ENCODE peak calls at places on chromosome 4, in six cellular contexts. One of them, this sample, is unnamed.

GRCh38 chr4:54169176-54169575 is 59.9 kb upstream of the PDGFRA start:
- DNase-seq in GM12865: no peak
- DNase-seq in endodermal cell: no peak
- DNase-seq in fibroblast of the aortic adventitia: no peak
- DNase-seq in HFF-Myc: no peak
- DNase-seq in left lung: no peak
- DNase-seq in this sample: no peak

GRCh38 chr4:20639346-20639745 is 60.9 kb upstream of the PACRGL start:
- DNase-seq in left lung: no peak
- DNase-seq in endodermal cell: no peak
- DNase-seq in GM12865: no peak
- DNase-seq in fibroblast of the aortic adventitia: no peak
- DNase-seq in HFF-Myc: no peak
- DNase-seq in this sample: no peak

GRCh38 chr4:139331185-139331584 is 28.9 kb upstream of the NDUFC1 start:
- DNase-seq in GM12865: no peak
- DNase-seq in endodermal cell: no peak
- DNase-seq in HFF-Myc: no peak
- DNase-seq in left lung: no peak
- DNase-seq in fibroblast of the aortic adventitia: no peak
- DNase-seq in this sample: no peak

GRCh38 chr4:1199556-1200331 is 27.4 kb upstream of the SPON2 start:
- DNase-seq in endodermal cell: peak
- DNase-seq in left lung: peak
- DNase-seq in HFF-Myc: no peak
- DNase-seq in fibroblast of the aortic adventitia: no peak
- DNase-seq in GM12865: no peak
- DNase-seq in this sample: no peak

GRCh38 chr4:17690898-17691297 is 76.5 kb downstream of the MED28 start:
- DNase-seq in GM12865: no peak
- DNase-seq in endodermal cell: no peak
- DNase-seq in fibroblast of the aortic adventitia: no peak
- DNase-seq in left lung: no peak
- DNase-seq in HFF-Myc: no peak
- DNase-seq in this sample: peak

GRCh38 chr4:182881928-182882327 is 35.3 kb downstream of the DCTD start:
- DNase-seq in HFF-Myc: no peak
- DNase-seq in GM12865: no peak
- DNase-seq in fibroblast of the aortic adventitia: no peak
- DNase-seq in left lung: no peak
- DNase-seq in endodermal cell: no peak
- DNase-seq in this sample: no peak

GRCh38 chr4:118557298-118557851 is 127.8 kb upstream of the METTL14 start:
- DNase-seq in HFF-Myc: peak
- DNase-seq in fibroblast of the aortic adventitia: peak
- DNase-seq in GM12865: peak
- DNase-seq in left lung: no peak
- DNase-seq in endodermal cell: no peak
- DNase-seq in this sample: peak

GRCh38 chr4:139902328-139903217 is 237.0 kb downstream of the MGST2 start:
- DNase-seq in HFF-Myc: no peak
- DNase-seq in GM12865: no peak
- DNase-seq in left lung: no peak
- DNase-seq in endodermal cell: no peak
- DNase-seq in fibroblast of the aortic adventitia: no peak
- DNase-seq in this sample: no peak

GRCh38 chr4:8736083-8736825 is 135.4 kb downstream of the HMX1 start:
- DNase-seq in HFF-Myc: no peak
- DNase-seq in left lung: no peak
- DNase-seq in endodermal cell: no peak
- DNase-seq in GM12865: peak
- DNase-seq in fibroblast of the aortic adventitia: no peak
- DNase-seq in this sample: no peak

GRCh38 chr4:154143720-154144119 is 347.9 kb downstream of the DCHS2 start:
- DNase-seq in endodermal cell: no peak
- DNase-seq in HFF-Myc: no peak
- DNase-seq in fibroblast of the aortic adventitia: no peak
- DNase-seq in left lung: no peak
- DNase-seq in GM12865: no peak
- DNase-seq in this sample: no peak

GRCh38 chr4:124290678-124291077 is 421.9 kb downstream of the ANKRD50 start:
- DNase-seq in GM12865: no peak
- DNase-seq in endodermal cell: no peak
- DNase-seq in HFF-Myc: no peak
- DNase-seq in fibroblast of the aortic adventitia: no peak
- DNase-seq in left lung: no peak
- DNase-seq in this sample: no peak

GRCh38 chr4:105555409-105555808 is 3.0 kb downstream of the ARHGEF38 start:
- DNase-seq in fibroblast of the aortic adventitia: no peak
- DNase-seq in endodermal cell: peak
- DNase-seq in left lung: no peak
- DNase-seq in GM12865: no peak
- DNase-seq in HFF-Myc: no peak
- DNase-seq in this sample: no peak

GRCh38 chr4:158859661-158860060 is 90.8 kb downstream of the FNIP2 start:
- DNase-seq in fibroblast of the aortic adventitia: peak
- DNase-seq in left lung: no peak
- DNase-seq in GM12865: no peak
- DNase-seq in HFF-Myc: no peak
- DNase-seq in endodermal cell: no peak
- DNase-seq in this sample: no peak

GRCh38 chr4:158860856-158861255 is 92.0 kb downstream of the FNIP2 start:
- DNase-seq in GM12865: peak
- DNase-seq in fibroblast of the aortic adventitia: no peak
- DNase-seq in left lung: no peak
- DNase-seq in HFF-Myc: no peak
- DNase-seq in endodermal cell: no peak
- DNase-seq in this sample: no peak

GRCh38 chr4:158858410-158859189 is 89.8 kb downstream of the FNIP2 start:
- DNase-seq in endodermal cell: no peak
- DNase-seq in fibroblast of the aortic adventitia: peak
- DNase-seq in left lung: no peak
- DNase-seq in HFF-Myc: no peak
- DNase-seq in GM12865: no peak
- DNase-seq in this sample: no peak

GRCh38 chr4:158854236-158854635 is 85.4 kb downstream of the FNIP2 start:
- DNase-seq in GM12865: no peak
- DNase-seq in fibroblast of the aortic adventitia: no peak
- DNase-seq in endodermal cell: no peak
- DNase-seq in HFF-Myc: no peak
- DNase-seq in left lung: peak
- DNase-seq in this sample: no peak

DNA sequence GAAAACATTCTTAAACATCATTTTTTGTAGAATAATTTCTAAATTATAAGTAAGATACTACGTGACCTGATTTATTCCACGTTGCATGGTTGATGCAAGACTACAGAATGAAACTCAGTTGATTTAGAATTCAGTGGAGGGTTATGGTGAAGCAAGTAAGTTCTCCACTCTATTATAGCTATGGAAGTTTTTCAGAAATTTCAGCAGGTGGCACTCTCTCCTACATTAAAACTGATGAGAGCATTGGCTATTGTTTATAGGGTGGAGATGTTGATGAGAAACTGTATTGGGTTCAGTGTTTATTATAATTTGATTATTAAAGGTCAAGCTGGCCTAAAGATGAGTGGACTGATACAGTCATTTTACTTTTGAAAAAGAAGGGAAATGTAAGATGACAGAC is 88.0 kb downstream of the FNIP2 start:
- DNase-seq in HFF-Myc: peak
- DNase-seq in left lung: no peak
- DNase-seq in GM12865: peak
- DNase-seq in endodermal cell: no peak
- DNase-seq in fibroblast of the aortic adventitia: peak
- DNase-seq in this sample: no peak
- TF ChIP-seq CTCF in HFF-Myc: peak
- TF ChIP-seq CTCF in left lung: peak
- TF ChIP-seq CTCF in GM12865: peak
- TF ChIP-seq CTCF in endodermal cell: peak
- TF ChIP-seq CTCF in fibroblast of the aortic adventitia: peak
- TF ChIP-seq CTCF in this sample: no peak

GRCh38 chr4:81799371-81799770 is 327.7 kb upstream of the RASGEF1B start:
- DNase-seq in endodermal cell: no peak
- DNase-seq in GM12865: no peak
- DNase-seq in left lung: no peak
- DNase-seq in HFF-Myc: no peak
- DNase-seq in fibroblast of the aortic adventitia: no peak
- DNase-seq in this sample: no peak
- TF ChIP-seq CTCF in endodermal cell: no peak
- TF ChIP-seq CTCF in GM12865: no peak
- TF ChIP-seq CTCF in left lung: no peak
- TF ChIP-seq CTCF in HFF-Myc: no peak
- TF ChIP-seq CTCF in fibroblast of the aortic adventitia: no peak
- TF ChIP-seq CTCF in this sample: no peak

DNA sequence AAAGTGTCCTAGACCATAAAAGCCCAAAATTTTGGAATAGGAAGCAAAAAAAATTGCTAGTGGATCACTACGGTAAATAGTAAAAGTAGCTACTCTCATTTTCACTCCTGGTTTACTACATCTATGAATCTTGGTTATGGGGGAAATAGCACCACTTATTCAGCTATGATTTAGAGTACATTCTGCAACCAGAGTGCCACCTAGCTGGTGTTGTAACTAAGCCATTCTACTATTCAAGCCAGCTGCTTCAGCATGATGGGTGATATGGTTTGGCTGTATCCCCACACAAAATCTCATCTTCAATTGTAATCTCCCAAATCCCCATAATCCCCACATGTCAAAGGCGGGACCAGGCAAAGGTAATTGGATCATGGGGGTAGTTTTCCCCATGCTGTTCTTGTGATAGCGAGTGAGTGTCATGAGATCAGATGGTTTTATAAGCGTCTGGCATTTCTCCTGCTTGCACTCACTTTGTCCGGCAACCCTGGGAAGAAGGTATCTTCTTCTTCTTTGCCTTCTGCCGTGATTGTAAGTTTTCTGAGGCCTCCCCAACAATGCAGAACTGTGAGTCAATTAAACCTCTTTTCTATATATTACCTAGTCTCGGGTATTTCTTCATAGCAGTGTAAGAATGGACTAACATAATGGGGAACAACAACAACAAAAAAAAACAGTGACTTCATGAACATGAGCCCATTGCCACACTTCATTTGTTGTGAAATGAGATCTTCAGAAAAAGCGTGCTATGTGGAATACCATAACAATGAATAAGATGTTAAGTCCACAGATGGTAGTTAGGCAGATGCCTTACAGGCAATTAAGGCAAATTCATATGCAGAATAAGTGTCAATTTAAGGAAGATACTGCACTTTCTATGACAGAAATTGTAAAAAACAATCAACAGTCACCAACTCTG is 280.1 kb downstream of the PABPC4L start:
- DNase-seq in left lung: no peak
- DNase-seq in HFF-Myc: no peak
- DNase-seq in endodermal cell: peak
- DNase-seq in fibroblast of the aortic adventitia: peak
- DNase-seq in GM12865: no peak
- DNase-seq in this sample: no peak
- TF ChIP-seq CTCF in left lung: no peak
- TF ChIP-seq CTCF in HFF-Myc: peak
- TF ChIP-seq CTCF in endodermal cell: peak
- TF ChIP-seq CTCF in fibroblast of the aortic adventitia: peak
- TF ChIP-seq CTCF in GM12865: no peak
- TF ChIP-seq CTCF in this sample: no peak

GRCh38 chr4:111136438-111136837 is 513.6 kb upstream of the PITX2 start:
- DNase-seq in endodermal cell: no peak
- DNase-seq in fibroblast of the aortic adventitia: peak
- DNase-seq in HFF-Myc: peak
- DNase-seq in GM12865: peak
- DNase-seq in left lung: no peak
- DNase-seq in this sample: peak
- TF ChIP-seq CTCF in endodermal cell: peak
- TF ChIP-seq CTCF in fibroblast of the aortic adventitia: peak
- TF ChIP-seq CTCF in HFF-Myc: peak
- TF ChIP-seq CTCF in GM12865: peak
- TF ChIP-seq CTCF in left lung: no peak
- TF ChIP-seq CTCF in this sample: no peak

GRCh38 chr4:84100071-84100470 is 399.0 kb downstream of the NKX6-1 start:
- DNase-seq in left lung: no peak
- DNase-seq in fibroblast of the aortic adventitia: no peak
- DNase-seq in GM12865: no peak
- DNase-seq in HFF-Myc: no peak
- DNase-seq in endodermal cell: no peak
- DNase-seq in this sample: no peak

DNA sequence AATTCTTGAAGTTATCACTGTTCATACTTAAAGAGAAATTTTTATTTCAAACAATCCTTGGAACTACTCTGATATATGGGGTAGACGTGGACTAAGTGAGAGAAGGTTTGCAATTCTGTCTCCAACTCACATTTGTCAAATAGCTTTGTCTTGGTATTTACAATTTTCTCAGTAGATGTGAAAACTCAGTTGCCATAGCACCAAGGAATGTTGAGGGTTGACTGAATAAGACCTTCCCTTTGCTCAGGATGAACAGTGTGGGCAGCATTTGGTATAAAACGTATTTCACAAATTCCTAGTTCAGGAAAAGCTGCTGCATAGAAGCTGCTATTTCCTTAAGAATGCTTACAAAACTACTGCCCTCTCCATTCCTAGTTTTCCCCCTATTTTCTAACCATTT is 399.5 kb downstream of the NKX6-1 start:
- DNase-seq in HFF-Myc: no peak
- DNase-seq in endodermal cell: no peak
- DNase-seq in fibroblast of the aortic adventitia: no peak
- DNase-seq in left lung: no peak
- DNase-seq in GM12865: no peak
- DNase-seq in this sample: no peak
- TF ChIP-seq CTCF in HFF-Myc: no peak
- TF ChIP-seq CTCF in endodermal cell: no peak
- TF ChIP-seq CTCF in fibroblast of the aortic adventitia: no peak
- TF ChIP-seq CTCF in left lung: no peak
- TF ChIP-seq CTCF in GM12865: no peak
- TF ChIP-seq CTCF in this sample: no peak

GRCh38 chr4:47510506-47511143 is 25.6 kb downstream of the ATP10D start:
- DNase-seq in endodermal cell: no peak
- DNase-seq in HFF-Myc: no peak
- DNase-seq in fibroblast of the aortic adventitia: peak
- DNase-seq in GM12865: peak
- DNase-seq in left lung: no peak
- DNase-seq in this sample: no peak
- TF ChIP-seq CTCF in endodermal cell: peak
- TF ChIP-seq CTCF in HFF-Myc: no peak
- TF ChIP-seq CTCF in fibroblast of the aortic adventitia: peak
- TF ChIP-seq CTCF in GM12865: no peak
- TF ChIP-seq CTCF in left lung: no peak
- TF ChIP-seq CTCF in this sample: no peak

This sample was measured in Calu3.